ENCODE peak calls at places on chromosomes 11 and 22, in ten cellular contexts. R, M, S, E, L, W, T, C, K and V are unnamed samples.

GRCh38 chr22:41368543-41368817 is 13.3 kb upstream of the TEF start:
- DNase-seq in R (no peak), M (no peak), S (no peak), E (no peak), L (no peak), W (no peak), T (no peak), C (no peak), K (no peak), V (no peak)

GRCh38 chr11:103920933-103921332 is 115.5 kb upstream of the DDI1 start:
- DNase-seq in R (peak), M (no peak), S (no peak), E (no peak), L (no peak), W (no peak), T (no peak), C (no peak), K (no peak), V (no peak)

GRCh38 chr22:24810043-24810749 is 4.2 kb downstream of the SGSM1 start:
- DNase-seq in R (peak), M (no peak), S (peak), E (no peak), L (no peak), W (no peak), T (no peak), C (no peak), K (no peak), V (no peak)

GRCh38 chr11:34953955-34954354 is 37.5 kb downstream of the PDHX start:
- DNase-seq in R (no peak), M (no peak), S (no peak), E (no peak), L (no peak), W (no peak), T (no peak), C (no peak), K (no peak), V (no peak)

GRCh38 chr11:107646783-107647182 is 55.8 kb downstream of the ELMOD1 start:
- DNase-seq in R (no peak), M (no peak), S (no peak), E (no peak), L (no peak), W (no peak), T (no peak), C (no peak), K (no peak), V (no peak)

GRCh38 chr11:5564259-5565019 is 16.1 kb upstream of the OR52H1 start:
- DNase-seq in R (no peak), M (no peak), S (no peak), E (peak), L (no peak), W (no peak), T (no peak), C (no peak), K (no peak), V (no peak)

GRCh38 chr11:64139045-64139444 is 26.9 kb downstream of the MACROD1 start:
- DNase-seq in R (no peak), M (no peak), S (no peak), E (no peak), L (no peak), W (no peak), T (no peak), C (no peak), K (no peak), V (peak)

GRCh38 chr11:65547446-65548125 is 10.6 kb downstream of the LTBP3 start:
- DNase-seq in R (no peak), M (no peak), S (no peak), E (no peak), L (peak), W (no peak), T (no peak), C (no peak), K (no peak), V (no peak)

GRCh38 chr11:2215230-2215560 is 43.6 kb upstream of the TH start:
- DNase-seq in R (no peak), M (no peak), S (no peak), E (no peak), L (no peak), W (no peak), T (no peak), C (no peak), K (no peak), V (no peak)

GRCh38 chr11:134667505-134667904 is 255.5 kb upstream of the B3GAT1 start:
- DNase-seq in R (no peak), M (no peak), S (no peak), E (no peak), L (no peak), W (no peak), T (no peak), C (no peak), K (no peak), V (no peak)

GRCh38 chr11:106969660-106970059 is 48.6 kb downstream of the GUCY1A2 start:
- DNase-seq in R (no peak), M (no peak), S (no peak), E (no peak), L (no peak), W (no peak), T (no peak), C (no peak), K (no peak), V (no peak)

GRCh38 chr11:69337211-69337721 is 43.3 kb downstream of the MYEOV start:
- DNase-seq in R (no peak), M (peak), S (no peak), E (peak), L (no peak), W (peak), T (peak), C (no peak), K (peak), V (peak)

GRCh38 chr11:60700689-60701508 is 1.5 kb downstream of the MS4A8 start:
- DNase-seq in R (no peak), M (no peak), S (peak), E (peak), L (no peak), W (no peak), T (peak), C (peak), K (peak), V (no peak)

GRCh38 chr11:68527585-68527984 is 67.0 kb downstream of the PPP6R3 start:
- DNase-seq in R (no peak), M (no peak), S (no peak), E (no peak), L (no peak), W (no peak), T (no peak), C (no peak), K (no peak), V (no peak)

GRCh38 chr22:19984201-19984753 is 32.3 kb downstream of the ARVCF start:
- DNase-seq in R (no peak), M (peak), S (no peak), E (peak), L (no peak), W (no peak), T (peak), C (no peak), K (peak), V (no peak)

GRCh38 chr11:102592634-102593581 is 32.2 kb downstream of the MMP20 start:
- DNase-seq in R (no peak), M (no peak), S (no peak), E (peak), L (no peak), W (no peak), T (no peak), C (no peak), K (peak), V (no peak)

GRCh38 chr11:134795017-134795416 is 383.0 kb upstream of the B3GAT1 start:
- DNase-seq in R (no peak), M (no peak), S (no peak), E (no peak), L (no peak), W (no peak), T (no peak), C (no peak), K (no peak), V (no peak)

GRCh38 chr11:95985174-95985808 is 61.4 kb upstream of the MTMR2 start:
- DNase-seq in R (no peak), M (no peak), S (no peak), E (peak), L (no peak), W (no peak), T (no peak), C (no peak), K (peak), V (no peak)

GRCh38 chr11:112062923-112063322 is 10.9 kb downstream of the PIH1D2 start:
- DNase-seq in R (no peak), M (no peak), S (no peak), E (no peak), L (no peak), W (no peak), T (no peak), C (no peak), K (no peak), V (no peak)

GRCh38 chr22:17807571-17808410 is 33.5 kb upstream of the BID start:
- DNase-seq in R (no peak), M (peak), S (no peak), E (peak), L (no peak), W (no peak), T (no peak), C (no peak), K (no peak), V (no peak)

GRCh38 chr11:117084992-117085391 is 13.2 kb downstream of the SIK3 start:
- DNase-seq in R (no peak), M (no peak), S (no peak), E (no peak), L (no peak), W (no peak), T (no peak), C (no peak), K (no peak), V (no peak)

GRCh38 chr11:69444381-69445130 is 36.9 kb upstream of the LINC01488 start:
- DNase-seq in R (no peak), M (peak), S (peak), E (peak), L (no peak), W (no peak), T (peak), C (peak), K (peak), V (peak)

GRCh38 chr11:911031-911889 is 650 bp upstream of the CHID1 start:
- DNase-seq in R (no peak), M (peak), S (no peak), E (peak), L (no peak), W (peak), T (peak), C (peak), K (peak), V (peak)

GRCh38 chr11:19853016-19853415 is 140.4 kb downstream of the NAV2 start:
- DNase-seq in R (no peak), M (peak), S (no peak), E (peak), L (no peak), W (no peak), T (no peak), C (no peak), K (peak), V (no peak)

GRCh38 chr11:61699737-61700160 is 19.6 kb downstream of the DAGLA start:
- DNase-seq in R (peak), M (no peak), S (no peak), E (no peak), L (no peak), W (no peak), T (peak), C (no peak), K (no peak), V (peak)

GRCh38 chr11:70158201-70158600 is 44.9 kb upstream of the FADD start:
- DNase-seq in R (no peak), M (no peak), S (no peak), E (peak), L (no peak), W (no peak), T (peak), C (no peak), K (no peak), V (peak)

GRCh38 chr11:32168924-32169323 is 78.0 kb downstream of the RCN1 start:
- DNase-seq in R (no peak), M (no peak), S (no peak), E (no peak), L (no peak), W (no peak), T (no peak), C (no peak), K (no peak), V (no peak)

GRCh38 chr11:43573233-43573632 is 107.3 kb upstream of the HSD17B12 start:
- DNase-seq in R (no peak), M (no peak), S (no peak), E (peak), L (no peak), W (no peak), T (peak), C (no peak), K (peak), V (no peak)

GRCh38 chr22:38347944-38348750 is 30.9 kb upstream of the CSNK1E start:
- DNase-seq in R (no peak), M (no peak), S (no peak), E (no peak), L (no peak), W (peak), T (no peak), C (no peak), K (no peak), V (no peak)

GRCh38 chr22:44449061-44449682 is 48.9 kb downstream of the RTL6 start:
- DNase-seq in R (no peak), M (peak), S (no peak), E (peak), L (no peak), W (peak), T (no peak), C (no peak), K (peak), V (peak)

GRCh38 chr11:124834526-124835190 is 30.6 kb upstream of the ROBO3 start:
- DNase-seq in R (no peak), M (no peak), S (no peak), E (no peak), L (no peak), W (no peak), T (no peak), C (no peak), K (no peak), V (no peak)

GRCh38 chr11:73570415-73571114 is 27.3 kb downstream of the FAM168A start:
- DNase-seq in R (no peak), M (peak), S (no peak), E (peak), L (no peak), W (no peak), T (no peak), C (no peak), K (peak), V (no peak)

GRCh38 chr11:129117595-129118350 is 74.4 kb downstream of the ARHGAP32 start:
- DNase-seq in R (peak), M (peak), S (peak), E (peak), L (no peak), W (peak), T (peak), C (no peak), K (peak), V (no peak)

GRCh38 chr11:27118371-27118770 is 77.8 kb downstream of the BBOX1 start:
- DNase-seq in R (no peak), M (peak), S (no peak), E (peak), L (no peak), W (no peak), T (no peak), C (no peak), K (peak), V (no peak)

GRCh38 chr22:26990503-26991189 is 333.3 kb downstream of the MIAT start:
- DNase-seq in R (no peak), M (no peak), S (no peak), E (no peak), L (no peak), W (no peak), T (no peak), C (no peak), K (no peak), V (no peak)

GRCh38 chr11:102794382-102794781 is 3.6 kb downstream of the MMP1 start:
- DNase-seq in R (no peak), M (peak), S (no peak), E (peak), L (no peak), W (no peak), T (peak), C (no peak), K (peak), V (no peak)

GRCh38 chr11:119727523-119728081 is 1.4 kb downstream of the NECTIN1 start:
- DNase-seq in R (no peak), M (no peak), S (no peak), E (no peak), L (no peak), W (peak), T (peak), C (peak), K (no peak), V (peak)